ENCODE peak calls at places on chromosomes 5 and 9, in five cellular contexts. C, V, D, J and U are unnamed samples.

GRCh38 chr5:151094054-151094858 is 13.4 kb upstream of the TNIP1 start:
- DNase-seq in C (no peak), V (peak; percentile 55), D (peak; percentile 43), J (peak; percentile 48), U (no peak)

GRCh38 chr5:41250351-41250987 is 37.1 kb upstream of the C6 start:
- DNase-seq in C (no peak), V (no peak), D (no peak), J (no peak), U (no peak)

GRCh38 chr5:151615431-151615830 is 24.3 kb upstream of the FAT2 start:
- DNase-seq in C (no peak), V (no peak), D (no peak), J (no peak), U (no peak)

GRCh38 chr5:79849486-79850315 is 141.4 kb downstream of the MTX3 start:
- DNase-seq in C (no peak), V (no peak), D (no peak), J (no peak), U (no peak)

GRCh38 chr9:14205463-14205862 is 108.5 kb downstream of the NFIB start:
- DNase-seq in C (no peak), V (peak; percentile 65), D (peak; percentile 90), J (no peak), U (peak; percentile 6)

GRCh38 chr9:93209097-93209496 is 25.2 kb downstream of the WNK2 start:
- DNase-seq in C (no peak), V (no peak), D (no peak), J (no peak), U (no peak)

GRCh38 chr5:124383693-124384092 is 362.7 kb downstream of the ZNF608 start:
- DNase-seq in C (no peak), V (no peak), D (no peak), J (no peak), U (no peak)

GRCh38 chr5:168174376-168174775 is 117.1 kb upstream of the WWC1 start:
- DNase-seq in C (no peak), V (no peak), D (no peak), J (no peak), U (no peak)

GRCh38 chr5:55483903-55484302 is 50.9 kb downstream of the PLPP1 start:
- DNase-seq in C (no peak), V (no peak), D (no peak), J (no peak), U (no peak)

GRCh38 chr5:122156724-122157325 is 27.5 kb downstream of the ZNF474 start:
- DNase-seq in C (peak; percentile 64), V (peak; percentile 72), D (peak; percentile 68), J (no peak), U (no peak)

GRCh38 chr9:131097948-131098278 is 1.6 kb downstream of the AIF1L start:
- DNase-seq in C (no peak), V (no peak), D (no peak), J (no peak), U (no peak)

GRCh38 chr5:177527595-177527994 is 10.8 kb upstream of the DDX41 start:
- DNase-seq in C (no peak), V (no peak), D (no peak), J (no peak), U (no peak)

GRCh38 chr5:177528631-177529030 is 11.9 kb upstream of the DDX41 start:
- DNase-seq in C (no peak), V (no peak), D (no peak), J (no peak), U (no peak)

GRCh38 chr5:177531209-177531940 is 14.6 kb upstream of the DDX41 start:
- DNase-seq in C (no peak), V (no peak), D (no peak), J (no peak), U (no peak)

GRCh38 chr5:177530638-177531037 is 13.9 kb upstream of the DDX41 start:
- DNase-seq in C (no peak), V (no peak), D (no peak), J (no peak), U (no peak)

GRCh38 chr5:177529247-177529901 is 12.6 kb upstream of the DDX41 start:
- DNase-seq in C (peak; percentile 85), V (no peak), D (no peak), J (no peak), U (no peak)
- H3K36me3 ChIP-seq in C (peaks cover 88% of the 10 kb centered on the region), V (peaks cover 66% of the 10 kb centered on the region), D (peaks cover 43% of the 10 kb centered on the region), J (peaks cover 100% of the 10 kb centered on the region), U (peaks cover 58% of the 10 kb centered on the region)

GRCh38 chr5:172587061-172587405 is 54.0 kb upstream of the NEURL1B start:
- DNase-seq in C (no peak), V (no peak), D (no peak), J (no peak), U (no peak)
- H3K27me3 ChIP-seq in C (peaks cover 20% of the 10 kb centered on the region), V (peaks cover 30% of the 10 kb centered on the region), D (no peaks in the 10 kb centered on the region), J (no peaks in the 10 kb centered on the region), U (peaks cover 30% of the 10 kb centered on the region)

DNA sequence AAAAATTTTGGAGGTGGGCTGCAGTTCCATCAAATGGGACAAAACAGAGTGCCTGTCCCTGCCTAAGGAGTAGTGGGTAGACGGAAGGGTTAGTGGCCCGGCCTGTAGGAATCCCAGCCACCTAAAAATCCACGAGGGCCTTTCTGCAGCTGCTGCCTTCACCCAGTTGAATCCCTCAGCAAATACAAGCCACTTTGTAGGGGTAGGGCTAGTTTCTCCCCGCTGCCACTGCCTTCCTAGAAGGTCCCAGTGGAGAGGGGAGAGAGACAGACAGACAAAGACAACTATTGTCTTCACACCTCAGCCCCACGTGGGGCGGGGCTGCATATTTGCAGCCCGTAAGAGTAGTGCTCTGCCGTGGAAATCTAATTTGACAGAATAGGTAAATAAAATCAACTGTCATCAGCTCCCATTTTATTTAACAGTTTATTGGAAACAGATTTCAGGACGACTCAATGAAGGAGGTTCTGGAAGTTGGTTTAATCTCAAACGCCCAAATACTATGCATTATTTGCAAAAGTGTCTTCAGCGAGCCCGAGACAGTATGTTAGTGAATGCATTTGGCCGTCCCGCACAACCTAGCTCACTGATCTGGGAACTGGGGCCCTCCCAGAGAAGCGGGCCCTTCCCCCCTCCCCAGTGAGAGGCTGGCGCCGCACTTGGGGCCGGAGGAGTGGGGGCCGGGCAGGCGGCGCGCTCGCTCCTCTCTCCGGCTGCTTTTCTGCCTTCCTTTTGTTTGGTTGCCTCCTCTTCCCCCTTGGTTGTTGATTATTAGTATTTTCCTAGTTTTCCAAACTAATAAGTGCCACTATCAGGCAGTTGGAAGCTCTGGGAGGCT is 67.7 kb upstream of the TBCA start:
- DNase-seq in C (no peak), V (no peak), D (peak; percentile 47), J (no peak), U (no peak)
- H3K4me3 ChIP-seq in C (no peak overlapping the region), V (peak overlapping the region; percentile 57), D (peak overlapping the region; percentile 23), J (peak overlapping the region; percentile 46), U (peak overlapping the region; percentile 34)

GRCh38 chr5:169763437-169764301 is 126.6 kb downstream of the DOCK2 start:
- DNase-seq in C (no peak), V (no peak), D (peak; percentile 22), J (no peak), U (no peak)
- H3K36me3 ChIP-seq in C (no peaks in the 10 kb centered on the region), V (no peaks in the 10 kb centered on the region), D (no peaks in the 10 kb centered on the region), J (no peaks in the 10 kb centered on the region), U (no peaks in the 10 kb centered on the region)

GRCh38 chr5:178357127-178357526 is 124.5 kb upstream of the PHYKPL start:
- DNase-seq in C (no peak), V (no peak), D (no peak), J (no peak), U (no peak)
- H3K27me3 ChIP-seq in C (peaks cover 34% of the 10 kb centered on the region), V (no peaks in the 10 kb centered on the region), D (no peaks in the 10 kb centered on the region), J (peaks cover 3% of the 10 kb centered on the region), U (no peaks in the 10 kb centered on the region)

GRCh38 chr9:89477395-89477794 is 20.5 kb downstream of the SEMA4D start:
- DNase-seq in C (no peak), V (no peak), D (no peak), J (peak; percentile 22), U (no peak)

GRCh38 chr9:89477811-89478583 is 19.9 kb downstream of the SEMA4D start:
- DNase-seq in C (no peak), V (peak; percentile 22), D (peak; percentile 91), J (peak; percentile 71), U (no peak)

GRCh38 chr9:89476546-89476945 is 21.4 kb downstream of the SEMA4D start:
- DNase-seq in C (no peak), V (no peak), D (no peak), J (no peak), U (no peak)

GRCh38 chr9:89474939-89475338 is 23.0 kb downstream of the SEMA4D start:
- DNase-seq in C (no peak), V (no peak), D (no peak), J (no peak), U (no peak)

GRCh38 chr9:89475891-89476440 is 21.9 kb downstream of the SEMA4D start:
- DNase-seq in C (no peak), V (no peak), D (no peak), J (no peak), U (no peak)
- H3K4me3 ChIP-seq in C (no peak overlapping the region), V (no peak overlapping the region), D (no peak overlapping the region), J (no peak overlapping the region), U (no peak overlapping the region)

GRCh38 chr5:140244525-140245025 is 58.3 kb downstream of the PFDN1 start:
- DNase-seq in C (peak; percentile 77), V (peak; percentile 87), D (peak; percentile 95), J (peak; percentile 94), U (no peak)

GRCh38 chr5:140245354-140245753 is 57.5 kb downstream of the PFDN1 start:
- DNase-seq in C (no peak), V (no peak), D (peak; percentile 38), J (no peak), U (no peak)

GRCh38 chr5:140245926-140246325 is 57.0 kb downstream of the PFDN1 start:
- DNase-seq in C (no peak), V (no peak), D (no peak), J (no peak), U (no peak)

GRCh38 chr5:140243855-140244254 is 59.0 kb downstream of the PFDN1 start:
- DNase-seq in C (no peak), V (no peak), D (no peak), J (peak; percentile 91), U (no peak)

DNA sequence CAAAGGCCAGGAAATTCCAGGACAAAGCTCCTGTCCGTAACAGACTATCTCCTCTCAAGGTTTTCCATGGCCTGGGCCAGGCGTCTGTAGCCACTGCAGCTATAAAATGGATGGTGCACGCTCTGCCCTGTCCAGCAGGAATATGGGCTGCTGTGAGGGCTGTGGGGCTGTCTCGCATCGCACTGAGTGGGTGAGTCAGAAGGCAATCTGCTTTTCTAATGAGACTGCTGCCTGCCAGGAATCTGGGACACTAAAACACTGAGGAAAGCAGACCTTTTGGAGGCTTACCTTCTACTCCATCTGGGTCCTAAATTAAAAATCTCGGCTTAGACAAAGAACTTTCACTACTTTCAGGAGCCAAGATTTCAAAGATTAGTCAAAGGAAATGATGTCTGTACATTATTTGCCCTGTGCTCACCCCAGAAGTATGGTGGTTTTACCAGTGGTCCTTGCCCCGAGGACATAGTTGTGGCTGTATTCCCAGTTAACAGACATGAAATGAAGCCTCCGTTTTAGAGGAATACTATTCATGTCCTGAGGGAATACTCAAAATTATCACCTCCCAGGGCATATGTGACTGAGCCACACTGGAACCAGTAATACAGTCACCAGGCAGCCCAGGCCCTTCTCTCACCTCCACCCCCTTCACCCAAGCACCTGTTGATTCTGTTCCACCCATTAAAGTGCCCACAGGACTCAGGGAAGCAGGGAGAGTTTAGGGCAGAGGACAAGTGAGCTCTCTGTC is 56.4 kb downstream of the PFDN1 start:
- DNase-seq in C (no peak), V (peak; percentile 81), D (peak; percentile 74), J (no peak), U (peak; percentile 49)
- H3K36me3 ChIP-seq in C (peaks cover 69% of the 10 kb centered on the region), V (peaks cover 4% of the 10 kb centered on the region), D (peaks cover 10% of the 10 kb centered on the region), J (peaks cover 83% of the 10 kb centered on the region), U (no peaks in the 10 kb centered on the region)